ENCODE peak calls at places on chromosomes 13 and 19, in six cellular contexts. Z is endothelial cell of umbilical vein, I is left lung, S is T-helper 17 cell, R is suprapubic skin, N is neuronal stem cell. F is an unnamed sample.

GRCh38 chr13:60148918-60149317 is 14.8 kb downstream of the DIAPH3 start:
- DNase-seq in Z (peak; percentile 81), I (no peak), S (no peak), R (no peak), N (no peak), F (no peak)

GRCh38 chr13:98083507-98083906 is 59.4 kb upstream of the FARP1 start:
- DNase-seq in Z (no peak), I (no peak), S (no peak), R (no peak), N (no peak), F (no peak)

GRCh38 chr13:93794197-93794885 is 567.7 kb downstream of the GPC6 start:
- DNase-seq in Z (no peak), I (no peak), S (no peak), R (no peak), N (no peak), F (no peak)

GRCh38 chr19:5109560-5109959 is 140.6 kb downstream of the KDM4B start:
- DNase-seq in Z (no peak), I (no peak), S (no peak), R (no peak), N (no peak), F (no peak)

GRCh38 chr19:47230122-47230920 is 678 bp downstream of the BBC3 start:
- DNase-seq in Z (peak; percentile 61), I (peak; percentile 94), S (peak; percentile 84), R (no peak), N (no peak), F (peak; percentile 74)

GRCh38 chr13:50679321-50679720 is 164.2 kb downstream of the DLEU7 start:
- DNase-seq in Z (peak; percentile 47), I (no peak), S (no peak), R (no peak), N (no peak), F (no peak)

GRCh38 chr19:51274037-51274370 is 23.1 kb downstream of the SIGLECL1 start:
- DNase-seq in Z (no peak), I (no peak), S (no peak), R (no peak), N (no peak), F (no peak)

GRCh38 chr19:14528419-14529253 is 758 bp upstream of the TECR start:
- DNase-seq in Z (no peak), I (peak; percentile 74), S (no peak), R (no peak), N (no peak), F (no peak)

GRCh38 chr19:1725100-1726064 is 27.9 kb upstream of the ONECUT3 start:
- DNase-seq in Z (peak; percentile 36), I (peak; percentile 75), S (no peak), R (no peak), N (peak; percentile 82), F (peak; percentile 65)

GRCh38 chr19:29193116-29193515 is 19.8 kb downstream of the UQCRFS1 start:
- DNase-seq in Z (no peak), I (no peak), S (no peak), R (no peak), N (no peak), F (no peak)

GRCh38 chr13:100483836-100484381 is 104.7 kb downstream of the GGACT start:
- DNase-seq in Z (peak; percentile 57), I (no peak), S (no peak), R (no peak), N (no peak), F (no peak)

GRCh38 chr13:97214921-97215320 is 7.2 kb upstream of the MBNL2 start:
- DNase-seq in Z (no peak), I (no peak), S (no peak), R (no peak), N (no peak), F (no peak)

GRCh38 chr13:46636451-46636850 is 83.5 kb downstream of the LRCH1 start:
- DNase-seq in Z (no peak), I (no peak), S (no peak), R (no peak), N (no peak), F (no peak)

GRCh38 chr19:57267294-57267693 is 13.0 kb upstream of the ZNF460 start:
- DNase-seq in Z (no peak), I (no peak), S (no peak), R (no peak), N (no peak), F (no peak)

GRCh38 chr19:51089786-51090185 is 7.1 kb upstream of the KLK14 start:
- DNase-seq in Z (no peak), I (no peak), S (no peak), R (no peak), N (no peak), F (no peak)

GRCh38 chr19:12666305-12667048 is at the start of the genes MAN2B1 and WDR83:
- DNase-seq in Z (peak; percentile 82), I (peak; percentile 93), S (peak; percentile 81), R (no peak), N (peak; percentile 80), F (peak; percentile 81)

GRCh38 chr13:48066310-48066989 is 28.5 kb downstream of the MED4 start:
- DNase-seq in Z (no peak), I (no peak), S (no peak), R (no peak), N (no peak), F (no peak)

GRCh38 chr19:40862785-40863184 is 12.5 kb upstream of the CYP2A6 start:
- DNase-seq in Z (no peak), I (no peak), S (no peak), R (no peak), N (no peak), F (no peak)

GRCh38 chr13:28199089-28199488 is 60.7 kb downstream of the PAN3 start:
- DNase-seq in Z (no peak), I (no peak), S (no peak), R (no peak), N (no peak), F (no peak)

GRCh38 chr13:104408733-104409132 is 1342.5 kb upstream of the SLC10A2 start:
- DNase-seq in Z (peak; percentile 54), I (no peak), S (no peak), R (no peak), N (no peak), F (no peak)

GRCh38 chr19:19884583-19884982 is 16.2 kb upstream of the ZNF93 start:
- DNase-seq in Z (no peak), I (no peak), S (no peak), R (no peak), N (no peak), F (no peak)
- H3K9me3 ChIP-seq in Z (peaks cover 2% of the 10 kb centered on the region), I (no peaks in the 10 kb centered on the region), S (peaks cover 3% of the 10 kb centered on the region), R (peaks cover 19% of the 10 kb centered on the region), N (peaks cover 99% of the 10 kb centered on the region), F (peaks cover 67% of the 10 kb centered on the region)

GRCh38 chr19:24002256-24002945 is 84.6 kb upstream of the ZNF254 start:
- DNase-seq in Z (no peak), I (no peak), S (no peak), R (no peak), N (no peak), F (no peak)

GRCh38 chr19:23999821-24000610 is 85.3 kb downstream of the ZNF726 start:
- DNase-seq in Z (no peak), I (no peak), S (no peak), R (no peak), N (no peak), F (no peak)

GRCh38 chr19:24000656-24001055 is 86.0 kb downstream of the ZNF726 start:
- DNase-seq in Z (no peak), I (no peak), S (no peak), R (no peak), N (no peak), F (no peak)

GRCh38 chr19:24003537-24003936 is 83.5 kb upstream of the ZNF254 start:
- DNase-seq in Z (no peak), I (no peak), S (no peak), R (no peak), N (no peak), F (no peak)

DNA sequence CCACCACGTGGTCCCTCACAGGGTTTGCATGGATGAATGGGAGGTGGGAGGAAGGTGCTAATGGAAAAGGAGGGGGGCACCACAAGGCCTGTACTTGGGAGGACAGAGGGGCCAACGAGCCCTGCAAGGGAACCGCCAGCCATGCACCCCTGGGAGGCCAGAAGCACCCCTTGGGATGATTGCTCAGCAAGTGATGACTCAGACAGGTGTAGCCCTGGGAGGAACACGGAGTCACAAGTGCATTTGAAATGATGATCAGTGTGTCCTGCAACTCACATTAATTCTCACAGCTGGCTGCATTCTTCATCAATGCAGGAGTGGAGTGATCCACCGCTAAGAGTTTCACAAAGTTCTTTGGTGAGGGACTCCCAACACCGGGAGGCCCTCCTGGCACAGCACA is 82.8 kb upstream of the ZNF254 start:
- DNase-seq in Z (no peak), I (no peak), S (no peak), R (no peak), N (no peak), F (no peak)
- H3K9me3 ChIP-seq in Z (peaks cover 2% of the 10 kb centered on the region), I (no peaks in the 10 kb centered on the region), S (no peaks in the 10 kb centered on the region), R (no peaks in the 10 kb centered on the region), N (no peaks in the 10 kb centered on the region), F (peaks cover 51% of the 10 kb centered on the region)

GRCh38 chr13:41263261-41263971 is at the start of gene MTRF1:
- DNase-seq in Z (peak; percentile 86), I (peak; percentile 89), S (peak; percentile 61), R (peak; percentile 82), N (peak; percentile 55), F (peak; percentile 75)

GRCh38 chr13:41268764-41269163 is 5.4 kb upstream of the MTRF1 start:
- DNase-seq in Z (peak; percentile 20), I (no peak), S (no peak), R (no peak), N (peak; percentile 32), F (no peak)

GRCh38 chr13:41271456-41272285 is 8.3 kb upstream of the MTRF1 start:
- DNase-seq in Z (no peak), I (no peak), S (no peak), R (no peak), N (no peak), F (no peak)

DNA sequence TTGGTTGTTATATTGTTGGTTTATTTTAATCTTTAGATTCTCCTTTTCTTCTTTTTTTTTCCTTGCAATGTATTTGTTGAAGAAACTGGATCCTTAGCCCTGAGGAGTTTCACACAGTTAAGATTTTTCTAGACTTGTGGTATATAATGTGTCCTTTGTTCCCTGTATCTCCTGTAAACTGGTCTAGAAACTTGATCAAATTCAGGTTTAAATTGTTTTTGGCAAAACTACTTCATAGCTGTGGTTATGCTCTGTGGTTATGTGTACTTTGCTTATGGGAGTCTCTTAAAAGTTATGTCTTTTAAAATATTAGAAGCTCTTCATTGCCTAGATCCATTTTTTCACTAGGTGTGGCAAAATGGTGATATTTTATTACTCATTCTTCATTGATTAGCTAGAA is 3.7 kb upstream of the MTRF1 start:
- DNase-seq in Z (no peak), I (no peak), S (no peak), R (no peak), N (no peak), F (no peak)
- H3K9me3 ChIP-seq in Z (no peaks in the 10 kb centered on the region), I (no peaks in the 10 kb centered on the region), S (peaks cover 5% of the 10 kb centered on the region), R (no peaks in the 10 kb centered on the region), N (peaks cover 23% of the 10 kb centered on the region), F (no peaks in the 10 kb centered on the region)

DNA sequence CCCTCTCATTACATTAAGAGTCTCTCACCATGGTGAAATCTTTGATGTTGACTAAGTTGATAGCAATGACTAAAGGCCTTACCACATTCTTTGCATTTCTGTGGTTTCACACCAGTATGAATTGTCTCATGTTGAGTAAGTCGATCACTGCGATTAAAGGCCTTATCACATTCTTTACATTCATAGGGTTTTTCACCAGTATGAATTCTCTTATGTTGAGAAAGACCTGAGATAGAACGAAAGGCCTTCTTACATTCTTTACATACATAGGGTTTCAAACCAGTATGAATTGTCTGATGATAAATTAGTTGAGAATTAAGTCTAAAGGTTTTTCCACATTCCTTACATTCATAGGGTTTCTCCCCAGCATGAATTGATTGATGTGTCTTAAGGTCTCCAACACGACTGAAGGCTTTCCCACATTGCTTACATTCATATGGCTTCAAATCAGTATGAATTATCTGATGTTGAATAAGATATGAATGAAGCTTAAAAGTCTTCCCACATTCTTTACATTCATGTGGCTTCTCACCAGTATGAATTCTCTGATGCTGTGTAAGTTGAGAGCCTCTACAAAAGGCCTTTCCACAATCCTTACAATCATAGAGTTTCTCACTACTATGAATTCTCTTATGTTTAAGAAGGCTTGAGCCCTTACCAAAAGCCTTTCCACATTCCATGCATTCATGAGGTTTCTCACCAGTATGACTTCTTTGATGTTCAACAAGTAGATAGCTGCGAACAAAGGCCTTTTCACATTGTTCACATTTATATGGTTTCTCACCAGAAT is 45.6 kb downstream of the ZNF283 start:
- DNase-seq in Z (peak; percentile 3), I (no peak), S (no peak), R (no peak), N (no peak), F (no peak)
- H3K9me3 ChIP-seq in Z (no peaks in the 10 kb centered on the region), I (peaks cover 18% of the 10 kb centered on the region), S (peaks cover 33% of the 10 kb centered on the region), R (peaks cover 50% of the 10 kb centered on the region), N (peaks cover 54% of the 10 kb centered on the region), F (peaks cover 97% of the 10 kb centered on the region)